ENCODE peak calls at places on chromosomes 5 and 9, in four cellular contexts. E is SK-N-SH, P is K562, I is H1. G is an unnamed sample.

GRCh38 chr9:749712-750111 is 91.8 kb upstream of the DMRT1 start:
- DNase-seq in E (no peak), P (no peak), I (no peak), G (no peak)

GRCh38 chr5:61332891-61333350 is 863 bp downstream of the ZSWIM6 start:
- DNase-seq in E (peak), P (peak), I (no peak), G (peak)

GRCh38 chr9:89395931-89396710 is 77.8 kb downstream of the SECISBP2 start:
- DNase-seq in E (no peak), P (no peak), I (no peak), G (no peak)

GRCh38 chr5:58453326-58453725 is 6.6 kb downstream of the PLK2 start:
- DNase-seq in E (no peak), P (no peak), I (no peak), G (no peak)

GRCh38 chr5:139760066-139761056 is 35.2 kb upstream of the PSD2 start:
- DNase-seq in E (peak), P (no peak), I (no peak), G (no peak)

GRCh38 chr5:32147236-32147635 is 26.9 kb downstream of the GOLPH3 start:
- DNase-seq in E (no peak), P (no peak), I (no peak), G (no peak)

GRCh38 chr5:219492-219891 is 1.4 kb downstream of the SDHA start:
- DNase-seq in E (no peak), P (no peak), I (no peak), G (no peak)

GRCh38 chr5:125006011-125006685 is 259.7 kb upstream of the ZNF608 start:
- DNase-seq in E (no peak), P (no peak), I (no peak), G (no peak)

GRCh38 chr5:74534397-74535129 is 106.0 kb downstream of the ENC1 start:
- DNase-seq in E (no peak), P (no peak), I (no peak), G (no peak)

GRCh38 chr9:123550012-123550411 is 194.0 kb downstream of the CRB2 start:
- DNase-seq in E (peak), P (no peak), I (no peak), G (no peak)

GRCh38 chr5:55440188-55440646 is 94.5 kb downstream of the PLPP1 start:
- DNase-seq in E (peak), P (no peak), I (no peak), G (no peak)

GRCh38 chr5:100517301-100517974 is 17.7 kb upstream of the FAM174A start:
- DNase-seq in E (no peak), P (no peak), I (no peak), G (peak)

DNA sequence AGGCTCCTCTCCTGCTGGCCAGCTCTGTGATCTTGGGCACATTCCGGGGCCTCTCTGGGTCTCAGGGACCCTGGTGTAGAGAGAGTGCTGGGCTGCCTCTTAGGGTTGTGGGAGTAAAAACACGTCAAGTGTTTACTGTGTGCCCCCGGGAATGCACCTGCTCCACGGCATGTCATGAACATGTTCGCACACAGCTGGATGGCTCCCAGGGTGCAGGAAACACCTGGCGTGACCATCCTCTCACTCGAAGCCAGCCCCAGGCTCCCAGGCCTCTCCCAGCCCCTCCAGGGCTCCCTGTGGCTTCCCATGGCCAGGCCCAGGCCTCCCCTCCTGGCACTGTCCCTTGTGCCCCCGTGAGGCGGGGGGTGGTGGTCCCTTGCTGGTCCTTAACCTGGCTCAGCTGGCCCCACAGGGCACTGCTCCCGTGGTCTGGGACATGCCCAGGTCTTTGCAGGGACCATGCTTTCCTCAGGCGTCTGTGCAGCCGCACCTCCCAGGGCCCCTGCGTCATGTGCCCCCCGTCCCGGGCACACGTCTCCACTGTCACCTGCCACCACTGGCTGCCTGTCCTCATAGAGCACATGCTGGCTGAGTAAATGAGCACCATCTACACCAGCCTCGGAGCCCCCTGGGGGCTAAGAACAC is 44.9 kb downstream of the SLC6A3 start:
- DNase-seq in E (no peak), P (no peak), I (no peak), G (no peak)
- TF ChIP-seq TEAD4 in E (no peak), P (no peak), I (no peak), G (no peak)

DNA sequence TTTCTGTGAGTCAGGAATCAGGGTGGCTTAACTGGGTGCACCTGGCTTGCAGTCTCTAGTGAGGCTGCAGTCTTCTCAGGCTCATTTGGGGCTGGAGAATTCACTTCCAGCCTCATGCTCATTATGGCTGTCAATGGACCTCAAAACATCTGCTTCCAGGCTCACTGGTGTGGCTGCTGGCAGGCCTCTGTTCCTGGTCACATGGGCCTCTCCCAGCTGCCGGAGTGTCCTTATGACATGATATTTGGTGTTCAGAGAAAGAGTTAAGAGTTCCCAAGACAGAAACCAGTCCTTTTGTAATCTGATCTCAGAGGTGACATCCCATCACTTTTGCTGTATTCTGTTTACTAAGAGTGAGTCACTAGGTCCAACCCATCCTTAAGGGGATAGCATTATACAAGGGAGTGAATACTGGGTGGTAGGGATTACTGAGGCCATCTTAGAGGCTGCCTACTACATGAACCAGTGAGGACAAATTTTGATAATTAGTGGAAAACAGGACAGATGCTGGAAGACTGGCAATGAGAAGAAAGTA is 104.6 kb downstream of the CACNA1B start:
- DNase-seq in E (no peak), P (no peak), I (no peak), G (no peak)
- TF ChIP-seq USF2 in E (no peak), P (no peak), I (no peak), G (no peak)

GRCh38 chr5:132487841-132488555 is 2.6 kb downstream of the IRF1 start:
- DNase-seq in E (no peak), P (no peak), I (no peak), G (no peak)
- TF ChIP-seq TEAD4 in E (no peak), P (no peak), I (no peak), G (no peak)

GRCh38 chr9:137035507-137035834 is 3.6 kb upstream of the FUT7 start:
- DNase-seq in E (no peak), P (peak), I (no peak), G (no peak)

GRCh38 chr9:137034039-137034708 is 2.3 kb upstream of the FUT7 start:
- DNase-seq in E (peak), P (no peak), I (no peak), G (no peak)

GRCh38 chr9:137035937-137036336 is 4.0 kb upstream of the FUT7 start:
- DNase-seq in E (no peak), P (no peak), I (no peak), G (no peak)

GRCh38 chr9:137032893-137033292 is 1.0 kb upstream of the FUT7 start:
- DNase-seq in E (no peak), P (no peak), I (no peak), G (no peak)

DNA sequence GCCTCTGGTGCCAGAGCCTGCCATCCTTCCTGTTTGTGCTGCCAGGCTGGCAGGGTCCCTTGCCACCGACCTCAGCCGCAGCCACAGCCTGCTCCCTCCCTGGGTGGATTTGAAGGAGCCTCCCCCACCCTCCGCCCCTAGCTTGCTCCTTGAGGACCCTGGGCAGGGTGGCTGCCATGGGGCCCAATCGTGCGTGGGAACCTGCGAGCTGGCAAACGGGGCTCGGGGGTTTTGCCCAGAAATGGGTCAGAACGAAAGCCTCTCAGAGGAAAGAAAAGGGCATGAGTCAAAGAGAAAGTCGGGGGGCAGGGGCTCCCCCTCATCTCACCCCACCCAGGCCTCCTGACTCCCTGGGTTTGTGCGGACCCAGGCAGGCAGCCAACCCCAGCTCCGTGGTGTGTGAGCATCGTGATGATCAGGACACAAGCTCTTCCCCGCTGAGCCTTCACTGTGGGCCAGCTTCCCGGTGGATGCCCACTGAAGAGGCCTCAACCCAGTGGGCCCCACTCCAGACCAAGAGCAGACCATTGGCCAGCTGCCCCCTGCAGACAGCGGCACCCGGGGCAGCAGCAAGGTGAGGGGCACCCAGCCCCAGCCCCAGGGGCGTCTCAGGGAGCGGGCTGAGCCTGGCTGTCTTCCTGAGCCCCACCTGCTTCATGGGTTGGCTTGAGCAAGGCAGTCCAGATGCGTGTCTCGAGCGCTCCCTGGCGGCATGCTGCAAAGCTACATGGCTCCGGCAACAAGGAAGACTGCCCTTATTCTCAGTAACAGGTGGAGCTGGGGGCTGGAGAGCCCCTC is 3.0 kb upstream of the FUT7 start:
- DNase-seq in E (peak), P (peak), I (peak), G (peak)
- TF ChIP-seq USF2 in E (no peak), P (no peak), I (no peak), G (no peak)

GRCh38 chr9:109232449-109232848 is 65.4 kb upstream of the FRRS1L start:
- DNase-seq in E (no peak), P (no peak), I (no peak), G (no peak)
- TF ChIP-seq TEAD4 in E (no peak), P (no peak), I (no peak), G (no peak)

GRCh38 chr9:20043461-20043860 is 254.6 kb upstream of the SLC24A2 start:
- DNase-seq in E (no peak), P (no peak), I (no peak), G (no peak)

GRCh38 chr9:20042312-20042711 is 253.5 kb upstream of the SLC24A2 start:
- DNase-seq in E (no peak), P (no peak), I (no peak), G (no peak)

GRCh38 chr9:20040991-20041606 is 252.3 kb upstream of the SLC24A2 start:
- DNase-seq in E (peak), P (no peak), I (no peak), G (no peak)

GRCh38 chr9:20043035-20043434 is 254.2 kb upstream of the SLC24A2 start:
- DNase-seq in E (no peak), P (no peak), I (no peak), G (no peak)

GRCh38 chr9:20041717-20042116 is 252.9 kb upstream of the SLC24A2 start:
- DNase-seq in E (peak), P (no peak), I (no peak), G (no peak)
- TF ChIP-seq USF2 in E (no peak), P (no peak), I (no peak), G (no peak)

DNA sequence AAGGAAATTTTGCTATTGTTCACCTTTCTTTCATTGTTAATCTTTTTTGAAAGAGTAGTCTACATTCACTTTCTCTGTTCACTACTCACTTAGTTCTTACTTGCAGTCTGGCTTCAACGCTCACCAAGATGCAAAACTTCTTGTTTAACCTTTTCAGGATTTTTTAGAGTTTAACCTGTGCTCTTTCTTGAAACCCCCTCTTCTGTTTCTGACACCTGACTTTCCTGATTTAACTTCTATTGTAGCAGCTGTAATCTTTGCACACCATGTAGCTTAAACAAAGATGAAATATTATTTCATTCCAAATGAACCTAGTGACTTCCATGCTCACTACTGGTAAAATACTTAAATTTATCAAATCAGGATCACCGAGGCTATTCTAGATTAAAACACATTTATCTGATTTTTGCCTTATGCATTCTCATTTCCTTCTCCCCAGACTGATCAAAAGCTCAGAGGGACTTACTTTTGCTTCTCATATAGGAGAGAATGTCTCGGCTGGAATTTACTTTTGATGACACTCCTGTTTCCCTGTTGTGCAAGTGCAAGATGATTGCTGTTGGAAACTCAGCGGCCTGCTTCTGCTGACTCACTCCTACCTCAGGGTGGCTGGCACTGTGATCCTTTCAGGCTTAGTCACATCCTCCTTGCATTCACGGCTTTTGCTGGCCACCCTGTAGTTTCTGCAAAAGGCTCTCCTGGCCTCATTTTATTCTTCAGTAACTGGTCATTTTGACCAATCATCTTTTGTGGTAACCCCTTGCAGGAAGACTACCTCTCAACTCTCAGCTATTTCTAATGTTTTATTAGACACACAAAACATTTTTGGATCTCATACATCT is 109.3 kb upstream of the IFNE start:
- DNase-seq in E (no peak), P (no peak), I (peak), G (peak)
- TF ChIP-seq TEAD4 in E (no peak), P (no peak), I (peak), G (no peak)

DNA sequence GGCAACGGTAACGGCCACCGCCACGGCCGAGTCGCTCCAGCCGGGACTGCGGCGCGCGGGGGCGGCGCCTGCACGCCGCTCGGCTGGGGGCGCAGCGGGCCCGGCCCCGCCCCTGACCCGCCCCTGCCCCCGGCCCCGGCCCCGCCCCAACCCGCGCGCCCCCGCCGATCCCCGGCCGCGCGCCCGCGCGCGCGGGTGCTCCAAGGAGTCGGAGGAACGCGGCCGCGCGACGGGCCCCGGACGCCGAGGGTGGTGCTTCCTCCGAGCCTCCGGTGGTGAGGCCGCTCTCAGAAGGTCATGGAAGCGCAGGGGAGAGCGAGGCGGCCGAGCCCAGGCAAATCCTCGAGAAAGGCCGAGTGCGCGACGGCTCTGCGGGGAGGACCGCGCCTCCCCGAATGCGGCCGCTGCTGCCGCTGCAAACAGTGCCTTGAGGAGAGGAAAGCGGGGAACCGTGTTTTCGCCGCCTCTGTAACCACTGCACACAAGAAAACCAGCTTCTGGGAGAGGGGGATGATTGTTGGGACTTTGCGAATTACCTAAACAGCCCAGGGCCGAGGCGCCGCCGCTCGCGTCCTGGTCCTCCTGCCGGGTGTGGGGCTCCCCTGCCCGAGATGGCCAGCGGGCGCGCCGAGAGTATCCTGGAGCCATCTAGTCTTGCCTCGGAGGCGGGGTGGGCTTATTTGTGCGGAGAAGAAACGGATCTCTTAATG is at the start of gene LIFR:
- DNase-seq in E (peak), P (peak), I (no peak), G (peak)
- TF ChIP-seq USF2 in E (no peak), P (no peak), I (no peak), G (no peak)

GRCh38 chr9:82332774-82333152 is 344.2 kb downstream of the SPATA31D1 start:
- DNase-seq in E (no peak), P (no peak), I (no peak), G (no peak)
- TF ChIP-seq TEAD4 in E (peak), P (no peak), I (no peak), G (no peak)

G was measured in WTC11.